ENCODE peak calls at places on chromosomes 4 and X, in four cellular contexts. L is astrocyte of the cerebellum, G is endothelial cell, P is left ventricle myocardium inferior. W is an unnamed sample.

GRCh38 chr4:41448935-41449334 is 89.0 kb upstream of the LIMCH1 start:
- DNase-seq in P (peak; percentile 34), L (no peak), G (no peak), W (no peak)

GRCh38 chr4:127555106-127555505 is 77.7 kb upstream of the INTU start:
- DNase-seq in G (no peak), P (no peak), L (no peak), W (no peak)

GRCh38 chrX:116239944-116240391 is 69.4 kb downstream of the AGTR2 start:
- DNase-seq in L (no peak), G (no peak), P (no peak), W (no peak)

GRCh38 chr4:175277816-175278215 is 359.7 kb downstream of the ADAM29 start:
- DNase-seq in G (no peak), L (no peak), P (no peak), W (no peak)

GRCh38 chrX:41192880-41193279 is 107.6 kb downstream of the USP9X start:
- DNase-seq in P (no peak), L (no peak), G (no peak), W (no peak)

GRCh38 chr4:169795585-169795984 is 37.8 kb upstream of the HPF1 start:
- DNase-seq in P (no peak), L (peak; percentile 12), G (no peak), W (peak; percentile 21)

GRCh38 chr4:23932935-23933334 is 43.1 kb upstream of the PPARGC1A start:
- DNase-seq in P (no peak), G (no peak), L (peak; percentile 68), W (no peak)

GRCh38 chr4:141614878-141615586 is 21.4 kb upstream of the IL15 start:
- DNase-seq in P (no peak), G (no peak), L (no peak), W (no peak)

GRCh38 chr4:82360298-82361177 is 13.3 kb downstream of the HNRNPD start:
- DNase-seq in L (no peak), G (peak; percentile 17), P (no peak), W (no peak)
- TF ChIP-seq CTCF in L (peak; percentile 71), G (peak; percentile 61), P (peak; percentile 74), W (peak; percentile 57)

GRCh38 chr4:7403001-7403400 is 31.7 kb downstream of the PSAPL1 start:
- DNase-seq in G (no peak), P (peak; percentile 29), L (no peak), W (no peak)
- TF ChIP-seq CTCF in G (no peak), P (no peak), L (no peak), W (no peak)

DNA sequence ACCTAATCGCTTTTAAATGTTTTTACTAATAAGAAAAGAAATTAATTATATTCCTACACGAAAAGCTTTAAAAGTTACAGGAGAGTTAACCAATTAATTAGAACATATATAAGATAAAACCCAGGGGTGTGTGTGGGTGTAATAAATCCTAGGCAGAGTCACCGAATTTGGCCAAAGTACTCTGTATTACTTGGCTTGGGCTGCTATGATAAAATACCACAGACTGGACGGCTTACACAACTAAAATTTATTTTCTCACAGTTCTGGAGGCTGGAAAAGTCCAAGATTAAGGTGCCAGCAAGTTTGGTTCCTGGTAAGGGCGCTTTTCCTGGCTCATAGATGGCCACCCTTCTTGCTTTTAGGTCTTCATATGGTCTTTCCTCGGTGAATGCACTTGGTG is 10.4 kb downstream of the AWAT1 start:
- DNase-seq in G (no peak), L (no peak), P (no peak), W (no peak)
- TF ChIP-seq CTCF in G (no peak), L (no peak), P (no peak), W (no peak)

GRCh38 chr4:85708468-85708867 is 233.5 kb downstream of the ARHGAP24 start:
- DNase-seq in P (no peak), G (no peak), L (no peak), W (no peak)
- TF ChIP-seq CTCF in P (no peak), G (no peak), L (no peak), W (no peak)